ENCODE peak calls at places on chromosomes 13 and 19, in six cellular contexts. I is anterior cingulate cortex; L is EL; Z is right atrium auricular region; J is epithelial cell of prostate; M is stimulated activated CD4-positive, alpha-beta T cell treated with anti-CD3 and anti-CD28 coated beads, Interleukin-2, amount 100 ng/mL, for 48 hours. Y is an unnamed sample.
A peak's percentile ranks its signal among the peaks of the same experiment; 100 is the strongest.

GRCh38 chr13:66659291-66660012 is 570.7 kb downstream of the PCDH9 start:
- DNase-seq in L (no peak), J (no peak), I (no peak), Z (no peak), M (no peak), Y (no peak)

GRCh38 chr13:34401741-34402140 is 540.3 kb upstream of the NBEA start:
- DNase-seq in M (no peak), I (no peak), L (no peak), Z (no peak), J (no peak), Y (no peak)

GRCh38 chr19:53982611-53983010 is 8.8 kb upstream of the CACNG6 start:
- DNase-seq in J (no peak), L (peak; percentile 43), Z (no peak), M (no peak), I (no peak), Y (no peak)

GRCh38 chr13:33351324-33351723 is 65.8 kb upstream of the STARD13 start:
- DNase-seq in Z (no peak), I (no peak), J (no peak), M (no peak), L (peak; percentile 59), Y (peak; percentile 23)

GRCh38 chr19:2213799-2214198 is 22.3 kb downstream of the PLEKHJ1 start:
- DNase-seq in I (no peak), Z (no peak), J (no peak), M (no peak), L (no peak), Y (no peak)

GRCh38 chr13:100245099-100245498 is 156.2 kb downstream of the PCCA start:
- DNase-seq in M (no peak), Z (no peak), J (no peak), I (no peak), L (no peak), Y (no peak)

GRCh38 chr13:85142351-85142750 is 656.9 kb downstream of the SLITRK6 start:
- DNase-seq in I (no peak), L (no peak), J (no peak), M (no peak), Z (no peak), Y (no peak)

GRCh38 chr13:48158290-48158689 is 63.4 kb upstream of the MED4 start:
- DNase-seq in J (peak; percentile 56), M (no peak), L (no peak), Z (no peak), I (no peak), Y (no peak)

GRCh38 chr13:84479656-84480055 is 597.4 kb upstream of the SLITRK1 start:
- DNase-seq in I (no peak), Z (no peak), J (peak; percentile 70), L (peak; percentile 8), M (no peak), Y (no peak)

GRCh38 chr19:17216058-17216670 is 1.0 kb downstream of the USE1 start:
- DNase-seq in Z (no peak), M (no peak), J (no peak), L (no peak), I (no peak), Y (no peak)

GRCh38 chr19:10552596-10553053 is 8.9 kb downstream of the ATG4D start:
- DNase-seq in Z (no peak), J (no peak), I (peak; percentile 3), L (no peak), M (no peak), Y (no peak)

GRCh38 chr13:106187501-106187900 is 348.0 kb downstream of the EFNB2 start:
- DNase-seq in J (no peak), I (no peak), Z (no peak), M (no peak), L (no peak), Y (no peak)

GRCh38 chr13:36531746-36532486 is 99.6 kb downstream of the CCNA1 start:
- DNase-seq in Z (no peak), L (peak; percentile 23), M (no peak), J (no peak), I (no peak), Y (peak; percentile 29)

GRCh38 chr13:113410472-113411201 is 42.7 kb downstream of the ADPRHL1 start:
- DNase-seq in J (peak; percentile 18), Z (no peak), M (no peak), I (peak; percentile 20), L (peak; percentile 85), Y (no peak)

GRCh38 chr19:35327642-35328041 is 1.3 kb upstream of the CD22 start:
- DNase-seq in M (no peak), J (no peak), Z (no peak), I (no peak), L (no peak), Y (no peak)

GRCh38 chr13:38979891-38980627 is 10.6 kb downstream of the STOML3 start:
- DNase-seq in L (no peak), M (no peak), Z (no peak), I (no peak), J (no peak), Y (no peak)

GRCh38 chr19:52703917-52704316 is 30.9 kb downstream of the ZNF611 start:
- DNase-seq in L (no peak), J (no peak), Z (no peak), I (no peak), M (no peak), Y (no peak)

GRCh38 chr19:34269081-34269480 is 14.7 kb downstream of the GARRE1 start:
- DNase-seq in M (no peak), J (no peak), I (no peak), L (no peak), Z (no peak), Y (no peak)

GRCh38 chr13:84917252-84917878 is 881.9 kb downstream of the SLITRK6 start:
- DNase-seq in M (no peak), J (no peak), Z (no peak), I (no peak), L (peak; percentile 11), Y (peak; percentile 57)

GRCh38 chr13:30362869-30363268 is 55.5 kb upstream of the KATNAL1 start:
- DNase-seq in I (no peak), M (no peak), Z (no peak), J (no peak), L (no peak), Y (no peak)

GRCh38 chr19:17762505-17763229 is 11.4 kb downstream of the FCHO1 start:
- DNase-seq in J (no peak), Z (no peak), L (peak; percentile 63), I (peak; percentile 27), M (no peak), Y (peak; percentile 41)

GRCh38 chr13:75871059-75871458 is 234.9 kb downstream of the LMO7 start:
- DNase-seq in M (no peak), J (no peak), Z (no peak), I (no peak), L (no peak), Y (no peak)

GRCh38 chr13:20461481-20461859 is 64.2 kb downstream of the CRYL1 start:
- DNase-seq in J (no peak), Z (no peak), M (peak; percentile 22), I (no peak), L (peak; percentile 20), Y (no peak)

GRCh38 chr13:42707596-42707995 is 73.8 kb upstream of the FAM216B start:
- DNase-seq in L (peak; percentile 20), M (no peak), I (no peak), Z (no peak), J (no peak), Y (no peak)

GRCh38 chr19:38049105-38049649 is 142.2 kb downstream of the SIPA1L3 start:
- DNase-seq in L (peak; percentile 76), I (no peak), J (no peak), M (peak; percentile 31), Z (no peak), Y (peak; percentile 90)

GRCh38 chr13:44311011-44311481 is 62.6 kb upstream of the SERP2 start:
- DNase-seq in I (no peak), M (no peak), L (no peak), Z (no peak), J (peak; percentile 87), Y (no peak)

GRCh38 chr13:73715114-73715909 is 418.9 kb downstream of the KLF12 start:
- DNase-seq in J (no peak), Z (no peak), M (peak; percentile 30), I (no peak), L (no peak), Y (no peak)

GRCh38 chr13:95714142-95714832 is 37.3 kb downstream of the DNAJC3 start:
- DNase-seq in L (peak; percentile 64), M (no peak), I (no peak), J (peak; percentile 66), Z (no peak), Y (no peak)

GRCh38 chr13:110575322-110576069 is 14.0 kb upstream of the RAB20 start:
- DNase-seq in I (no peak), L (peak; percentile 61), Z (no peak), M (no peak), J (no peak), Y (peak; percentile 43)

GRCh38 chr13:110226051-110226562 is 80.8 kb downstream of the COL4A1 start:
- DNase-seq in Z (no peak), I (no peak), M (no peak), J (no peak), L (peak; percentile 65), Y (no peak)

GRCh38 chr19:47445937-47446402 is 25.7 kb downstream of the SLC8A2 start:
- DNase-seq in L (peak; percentile 32), Z (no peak), M (no peak), I (peak; percentile 41), J (no peak), Y (peak; percentile 48)

GRCh38 chr13:100394005-100394695 is 194.4 kb downstream of the GGACT start:
- DNase-seq in L (peak; percentile 84), J (no peak), M (no peak), Z (no peak), I (no peak), Y (no peak)

GRCh38 chr19:33754361-33754760 is 42.3 kb upstream of the KCTD15 start:
- DNase-seq in J (no peak), L (no peak), M (no peak), Z (no peak), I (no peak), Y (no peak)

GRCh38 chr19:46718934-46719551 is 2.1 kb upstream of the PRKD2 start:
- DNase-seq in M (no peak), I (no peak), J (no peak), L (no peak), Z (no peak), Y (no peak)

GRCh38 chr19:54967611-54968010 is 1.4 kb downstream of the NLRP2 start:
- DNase-seq in J (no peak), I (no peak), L (no peak), Z (no peak), M (no peak), Y (no peak)

GRCh38 chr19:3346677-3347353 is 19.6 kb upstream of the NFIC start:
- DNase-seq in L (peak; percentile 69), J (no peak), I (peak; percentile 84), Z (peak; percentile 81), M (no peak), Y (no peak)

GRCh38 chr19:33472696-33473624 is 48.6 kb downstream of the PEPD start:
- DNase-seq in I (peak; percentile 16), M (no peak), Z (no peak), L (peak; percentile 96), J (peak; percentile 80), Y (no peak)

GRCh38 chr13:111952814-111953213 is 114.1 kb upstream of the SOX1 start:
- DNase-seq in J (no peak), I (no peak), Z (peak; percentile 21), L (no peak), M (no peak), Y (no peak)

GRCh38 chr19:8935460-8935859 is 74.7 kb downstream of the MUC16 start:
- DNase-seq in L (no peak), J (no peak), Z (no peak), M (no peak), I (no peak), Y (no peak)